ENCODE peak calls at places on chromosomes 6 and 20, in nine cellular contexts. K, Z, X, R, W, S, A, O and U are unnamed samples.

GRCh38 chr6:125612400-125612846 is 137.0 kb upstream of the HEY2 start:
- DNase-seq in O (no peak), W (no peak), X (no peak), S (no peak), K (no peak), Z (no peak), A (no peak), R (no peak), U (peak; percentile 52)

GRCh38 chr6:142696689-142697088 is 248.3 kb downstream of the HIVEP2 start:
- DNase-seq in A (peak; percentile 17), K (no peak), R (no peak), O (no peak), Z (no peak), S (no peak), X (no peak), W (no peak), U (no peak)

GRCh38 chr6:150312395-150312794 is 56.4 kb upstream of the IYD start:
- DNase-seq in X (no peak), R (no peak), O (no peak), K (no peak), Z (no peak), W (no peak), S (no peak), A (no peak), U (no peak)

GRCh38 chr6:37615564-37616340 is 81.9 kb downstream of the MDGA1 start:
- DNase-seq in S (no peak), Z (no peak), X (no peak), W (no peak), O (peak; percentile 82), R (no peak), A (no peak), K (no peak), U (no peak)

GRCh38 chr20:8530022-8530421 is 398.0 kb downstream of the PLCB1 start:
- DNase-seq in O (no peak), Z (no peak), S (no peak), W (no peak), X (no peak), A (no peak), K (no peak), R (no peak), U (no peak)

GRCh38 chr20:59074456-59074855 is 31.9 kb upstream of the PRELID3B start:
- DNase-seq in K (no peak), O (no peak), S (peak; percentile 42), Z (no peak), X (no peak), R (no peak), A (no peak), W (no peak), U (no peak)

GRCh38 chr20:17617212-17617867 is 47.5 kb downstream of the DSTN start:
- DNase-seq in X (peak; percentile 26), R (peak; percentile 16), A (peak; percentile 26), W (peak; percentile 80), O (peak; percentile 57), S (peak; percentile 22), K (no peak), Z (peak; percentile 56), U (peak; percentile 75)

GRCh38 chr20:53748821-53749402 is 155.3 kb upstream of the ZNF217 start:
- DNase-seq in O (peak; percentile 40), Z (peak; percentile 47), A (no peak), R (no peak), X (no peak), S (peak; percentile 43), K (no peak), W (no peak), U (no peak)

GRCh38 chr20:17602493-17602892 is 32.6 kb downstream of the DSTN start:
- DNase-seq in X (no peak), W (no peak), K (no peak), A (no peak), Z (no peak), S (no peak), O (no peak), R (no peak), U (no peak)

GRCh38 chr20:54624701-54625472 is 149.5 kb downstream of the DOK5 start:
- DNase-seq in Z (no peak), R (peak; percentile 33), S (no peak), O (no peak), W (no peak), X (no peak), A (no peak), K (no peak), U (no peak)

GRCh38 chr6:26031151-26031594 is 56.1 kb upstream of the HFE start:
- DNase-seq in W (no peak), K (no peak), X (no peak), Z (no peak), O (no peak), A (no peak), S (peak; percentile 73), R (no peak), U (peak; percentile 38)

GRCh38 chr6:127384007-127384406 is 40.6 kb upstream of the ECHDC1 start:
- DNase-seq in S (no peak), Z (no peak), R (no peak), X (no peak), K (no peak), A (no peak), O (no peak), W (no peak), U (no peak)

GRCh38 chr20:17938889-17939619 is 29.5 kb downstream of the SNX5 start:
- DNase-seq in W (peak; percentile 82), R (peak; percentile 37), O (peak; percentile 87), Z (peak; percentile 59), S (peak; percentile 58), K (peak; percentile 49), A (peak; percentile 62), X (peak; percentile 77), U (peak; percentile 67)

GRCh38 chr6:123829302-123829953 is 25.8 kb downstream of the NKAIN2 start:
- DNase-seq in O (peak; percentile 13), K (no peak), S (no peak), W (no peak), X (no peak), R (no peak), Z (no peak), A (no peak), U (no peak)

GRCh38 chr6:11292837-11293236 is 60.4 kb upstream of the NEDD9 start:
- DNase-seq in Z (no peak), K (no peak), R (no peak), W (no peak), X (no peak), S (no peak), O (no peak), A (no peak), U (no peak)

GRCh38 chr20:7967199-7967844 is 27.1 kb upstream of the HAO1 start:
- DNase-seq in A (no peak), R (no peak), K (no peak), W (no peak), X (no peak), S (no peak), Z (no peak), O (peak; percentile 65), U (no peak)

GRCh38 chr20:47778398-47779354 is 6.6 kb downstream of the SULF2 start:
- DNase-seq in R (no peak), S (no peak), O (peak; percentile 45), A (no peak), W (no peak), Z (no peak), X (no peak), K (no peak), U (no peak)

GRCh38 chr20:22437354-22437753 is 147.0 kb downstream of the FOXA2 start:
- DNase-seq in O (no peak), A (no peak), Z (no peak), K (no peak), R (no peak), W (no peak), S (no peak), X (no peak), U (no peak)

GRCh38 chr6:17091122-17091521 is 10.7 kb upstream of the STMND1 start:
- DNase-seq in R (no peak), S (no peak), O (peak; percentile 32), W (no peak), A (no peak), K (no peak), Z (no peak), X (no peak), U (no peak)

GRCh38 chr6:113690255-113690956 is 166.7 kb upstream of the MARCKS start:
- DNase-seq in R (no peak), S (no peak), O (peak; percentile 77), X (no peak), Z (no peak), K (peak; percentile 8), A (no peak), W (no peak), U (peak; percentile 16)

GRCh38 chr6:7157752-7158616 is 50.2 kb downstream of the RREB1 start:
- DNase-seq in W (no peak), X (no peak), R (no peak), Z (no peak), O (peak; percentile 50), S (no peak), A (no peak), K (no peak), U (no peak)

GRCh38 chr20:45275327-45275726 is 21.0 kb upstream of the SLPI start:
- DNase-seq in O (no peak), Z (no peak), X (no peak), W (no peak), R (no peak), A (peak; percentile 12), S (no peak), K (no peak), U (no peak)

GRCh38 chr6:20117474-20117873 is 94.8 kb downstream of the MBOAT1 start:
- DNase-seq in X (no peak), A (no peak), Z (no peak), O (no peak), W (no peak), K (no peak), S (no peak), R (no peak), U (no peak)

GRCh38 chr20:3218307-3218988 is 9.2 kb downstream of the ITPA start:
- DNase-seq in Z (peak; percentile 75), S (peak; percentile 65), W (peak; percentile 79), A (peak; percentile 54), X (peak; percentile 63), K (peak; percentile 61), O (peak; percentile 88), R (no peak), U (no peak)

GRCh38 chr6:155495011-155495768 is 39.6 kb upstream of the NOX3 start:
- DNase-seq in A (no peak), K (no peak), O (peak; percentile 76), R (no peak), S (no peak), W (peak; percentile 90), X (no peak), Z (no peak), U (no peak)

GRCh38 chr6:17932362-17932852 is 55.0 kb downstream of the KIF13A start:
- DNase-seq in S (no peak), O (peak; percentile 87), W (peak; percentile 75), Z (no peak), R (no peak), A (no peak), X (no peak), K (no peak), U (no peak)

GRCh38 chr6:11460837-11461661 is 76.5 kb upstream of the TMEM170B start:
- DNase-seq in K (peak; percentile 47), R (no peak), A (no peak), Z (no peak), X (no peak), S (peak; percentile 20), W (no peak), O (no peak), U (no peak)

GRCh38 chr6:169370666-169371343 is 117.2 kb upstream of the THBS2 start:
- DNase-seq in K (no peak), A (no peak), O (no peak), S (no peak), Z (no peak), W (no peak), R (no peak), X (no peak), U (no peak)

GRCh38 chr6:124487778-124488431 is 474.3 kb upstream of the RNF217 start:
- DNase-seq in A (no peak), Z (no peak), S (no peak), R (no peak), W (no peak), O (no peak), X (no peak), K (no peak), U (no peak)

GRCh38 chr6:150720774-150721233 is 121.1 kb downstream of the PLEKHG1 start:
- DNase-seq in Z (peak; percentile 5), A (no peak), R (no peak), W (no peak), O (no peak), S (peak; percentile 3), K (peak; percentile 60), X (peak; percentile 51), U (peak; percentile 85)

GRCh38 chr6:167141667-167142432 is 15.9 kb downstream of the GPR31 start:
- DNase-seq in X (no peak), Z (peak; percentile 36), S (peak; percentile 12), A (peak; percentile 68), R (no peak), O (peak; percentile 38), K (peak; percentile 43), W (peak; percentile 72), U (peak; percentile 78)